ENCODE peak calls at places on chromosomes 3 and 15, in six cellular contexts. One of them, this sample, is unnamed.
A peak's percentile ranks its signal among the peaks of the same experiment; 100 is the strongest.

GRCh38 chr3:89079944-89080343 is 27.5 kb upstream of the EPHA3 start:
- DNase-seq in sigmoid colon: no peak
- DNase-seq in left lung: no peak
- DNase-seq in keratinocyte: no peak
- DNase-seq in adrenal gland: no peak
- DNase-seq in heart right ventricle: no peak
- DNase-seq in this sample: no peak

GRCh38 chr3:168977696-168978374 is 685.7 kb downstream of the MECOM start:
- DNase-seq in sigmoid colon: no peak
- DNase-seq in left lung: no peak
- DNase-seq in keratinocyte: no peak
- DNase-seq in adrenal gland: no peak
- DNase-seq in heart right ventricle: no peak
- DNase-seq in this sample: no peak

GRCh38 chr3:28575100-28575747 is 226.6 kb upstream of the AZI2 start:
- DNase-seq in sigmoid colon: no peak
- DNase-seq in left lung: peak; percentile 80
- DNase-seq in keratinocyte: no peak
- DNase-seq in adrenal gland: peak; percentile 16
- DNase-seq in heart right ventricle: peak; percentile 25
- DNase-seq in this sample: peak; percentile 53

GRCh38 chr3:32963871-32964270 is 12.4 kb downstream of the CCR4 start:
- DNase-seq in sigmoid colon: no peak
- DNase-seq in left lung: no peak
- DNase-seq in keratinocyte: peak; percentile 88
- DNase-seq in adrenal gland: no peak
- DNase-seq in heart right ventricle: no peak
- DNase-seq in this sample: no peak

GRCh38 chr15:75929799-75930565 is 26.3 kb downstream of the FBXO22 start:
- DNase-seq in sigmoid colon: no peak
- DNase-seq in left lung: no peak
- DNase-seq in keratinocyte: no peak
- DNase-seq in adrenal gland: no peak
- DNase-seq in heart right ventricle: no peak
- DNase-seq in this sample: no peak

GRCh38 chr15:62854420-62855084 is 188.0 kb upstream of the TPM1 start:
- DNase-seq in sigmoid colon: peak; percentile 43
- DNase-seq in left lung: no peak
- DNase-seq in keratinocyte: no peak
- DNase-seq in adrenal gland: no peak
- DNase-seq in heart right ventricle: no peak
- DNase-seq in this sample: no peak

GRCh38 chr3:112774293-112774926 is 72.3 kb downstream of the CD200R1L start:
- DNase-seq in sigmoid colon: no peak
- DNase-seq in left lung: no peak
- DNase-seq in keratinocyte: peak; percentile 36
- DNase-seq in adrenal gland: no peak
- DNase-seq in heart right ventricle: no peak
- DNase-seq in this sample: no peak

GRCh38 chr3:69499899-69500316 is 114.0 kb upstream of the FRMD4B start:
- DNase-seq in sigmoid colon: peak; percentile 66
- DNase-seq in left lung: peak; percentile 76
- DNase-seq in keratinocyte: no peak
- DNase-seq in adrenal gland: peak; percentile 60
- DNase-seq in heart right ventricle: peak; percentile 54
- DNase-seq in this sample: peak; percentile 52

GRCh38 chr3:105614288-105615030 is 247.8 kb downstream of the ALCAM start:
- DNase-seq in sigmoid colon: no peak
- DNase-seq in left lung: no peak
- DNase-seq in keratinocyte: no peak
- DNase-seq in adrenal gland: no peak
- DNase-seq in heart right ventricle: no peak
- DNase-seq in this sample: no peak

GRCh38 chr15:61661791-61662190 is 398.5 kb downstream of the VPS13C start:
- DNase-seq in sigmoid colon: no peak
- DNase-seq in left lung: no peak
- DNase-seq in keratinocyte: no peak
- DNase-seq in adrenal gland: no peak
- DNase-seq in heart right ventricle: no peak
- DNase-seq in this sample: no peak

GRCh38 chr15:101194246-101195138 is 57.4 kb downstream of the CHSY1 start:
- DNase-seq in sigmoid colon: no peak
- DNase-seq in left lung: no peak
- DNase-seq in keratinocyte: no peak
- DNase-seq in adrenal gland: no peak
- DNase-seq in heart right ventricle: no peak
- DNase-seq in this sample: no peak

GRCh38 chr3:46853441-46854410 is 9.5 kb downstream of the MYL3 start:
- DNase-seq in sigmoid colon: peak; percentile 34
- DNase-seq in left lung: no peak
- DNase-seq in keratinocyte: no peak
- DNase-seq in adrenal gland: peak; percentile 9
- DNase-seq in heart right ventricle: peak; percentile 27
- DNase-seq in this sample: peak; percentile 23

GRCh38 chr15:72198410-72199270 is 1.1 kb upstream of the GRAMD2A start:
- DNase-seq in sigmoid colon: no peak
- DNase-seq in left lung: no peak
- DNase-seq in keratinocyte: no peak
- DNase-seq in adrenal gland: no peak
- DNase-seq in heart right ventricle: no peak
- DNase-seq in this sample: no peak

GRCh38 chr15:72197045-72197459 is 535 bp downstream of the GRAMD2A start:
- DNase-seq in sigmoid colon: no peak
- DNase-seq in left lung: peak; percentile 81
- DNase-seq in keratinocyte: no peak
- DNase-seq in adrenal gland: no peak
- DNase-seq in heart right ventricle: no peak
- DNase-seq in this sample: no peak

GRCh38 chr15:72197460-72198409 is at the start of gene GRAMD2A:
- DNase-seq in sigmoid colon: no peak
- DNase-seq in left lung: peak; percentile 89
- DNase-seq in keratinocyte: no peak
- DNase-seq in adrenal gland: no peak
- DNase-seq in heart right ventricle: no peak
- DNase-seq in this sample: no peak

GRCh38 chr15:72195101-72195511 is 2.5 kb downstream of the GRAMD2A start:
- DNase-seq in sigmoid colon: no peak
- DNase-seq in left lung: no peak
- DNase-seq in keratinocyte: peak; percentile 95
- DNase-seq in adrenal gland: peak; percentile 43
- DNase-seq in heart right ventricle: no peak
- DNase-seq in this sample: no peak

DNA sequence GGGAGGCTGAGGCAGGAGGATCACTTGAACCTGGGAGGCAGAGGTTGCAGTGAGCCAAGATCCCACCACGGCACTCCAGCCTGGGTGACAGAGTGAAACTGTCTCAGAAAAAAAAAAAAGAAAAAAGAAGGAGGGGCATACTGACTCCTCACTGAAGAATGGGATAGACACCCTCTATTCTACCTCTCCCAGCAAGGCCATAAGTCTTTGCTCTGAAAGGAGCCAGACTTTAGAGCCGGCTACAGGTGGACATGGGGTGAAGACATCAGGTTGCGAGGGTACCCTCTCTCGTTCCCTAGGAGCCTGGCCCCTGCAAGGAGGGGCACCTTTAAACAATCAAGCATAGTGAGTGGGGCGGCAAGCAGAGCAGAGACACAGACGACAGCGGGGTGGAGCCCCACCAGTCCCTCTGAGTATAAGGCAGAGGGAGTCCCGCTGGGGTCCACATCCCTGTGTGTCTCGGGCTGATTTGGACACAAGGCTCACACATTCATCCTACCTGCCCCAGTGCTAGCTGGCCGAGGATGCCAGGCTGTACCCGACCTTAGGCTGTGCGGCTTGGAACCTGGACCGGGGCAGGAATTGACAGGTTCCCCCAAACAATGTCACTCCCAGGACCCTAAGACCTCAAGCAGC is 1.1 kb downstream of the GRAMD2A start:
- DNase-seq in sigmoid colon: no peak
- DNase-seq in left lung: no peak
- DNase-seq in keratinocyte: no peak
- DNase-seq in adrenal gland: no peak
- DNase-seq in heart right ventricle: no peak
- DNase-seq in this sample: no peak
- H3K4me3 ChIP-seq in sigmoid colon: peak overlapping the region; percentile 54
- H3K4me3 ChIP-seq in left lung: peak overlapping the region; percentile 45
- H3K4me3 ChIP-seq in keratinocyte: peak overlapping the region; percentile 60
- H3K4me3 ChIP-seq in adrenal gland: no peak overlapping the region
- H3K4me3 ChIP-seq in heart right ventricle: peak overlapping the region; percentile 53
- H3K4me3 ChIP-seq in this sample: peak overlapping the region; percentile 56

DNA sequence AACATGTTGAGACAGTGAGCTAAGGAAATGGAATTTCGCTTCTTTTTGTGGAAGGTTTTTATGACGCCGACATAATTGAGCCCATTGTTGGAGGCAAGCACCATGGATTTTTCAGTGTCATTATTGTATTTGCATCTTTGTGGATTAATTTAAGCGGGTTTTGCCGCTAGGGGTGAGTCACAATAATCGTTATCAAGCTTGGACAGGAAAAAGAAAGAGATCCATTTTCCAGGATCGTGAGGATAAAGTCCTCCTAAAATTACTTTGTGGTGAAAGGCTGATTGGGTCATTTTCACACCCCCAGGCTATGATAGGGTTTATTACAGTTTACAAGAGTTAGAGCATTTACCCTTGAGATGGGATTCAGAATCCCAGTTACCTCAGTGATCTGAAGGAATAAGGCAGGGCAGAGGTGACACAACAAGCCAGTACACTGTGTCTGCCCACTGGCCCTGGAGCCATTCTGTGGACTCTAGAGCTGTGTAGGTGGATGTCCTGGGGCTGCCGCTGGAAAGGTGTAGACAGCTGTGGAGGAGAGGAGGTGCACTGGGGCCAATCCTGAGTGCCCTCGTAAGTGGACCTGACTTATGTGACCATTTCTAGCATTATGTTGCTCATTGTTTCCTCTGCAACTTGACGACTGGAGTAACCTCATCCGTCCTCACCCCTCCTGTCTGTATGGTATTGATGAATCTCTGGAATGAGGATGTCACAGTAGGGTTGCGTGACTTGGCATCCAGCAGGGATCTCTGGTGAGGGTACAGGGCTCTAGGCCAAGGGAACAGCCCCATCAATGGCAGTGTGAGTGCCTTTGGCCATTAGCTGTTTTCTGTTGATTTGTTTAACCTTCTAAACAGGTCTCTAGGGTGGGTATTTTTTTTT is 370.1 kb downstream of the LRTM1 start:
- DNase-seq in sigmoid colon: no peak
- DNase-seq in left lung: no peak
- DNase-seq in keratinocyte: peak; percentile 66
- DNase-seq in adrenal gland: no peak
- DNase-seq in heart right ventricle: no peak
- DNase-seq in this sample: no peak
- TF ChIP-seq CTCF in sigmoid colon: no peak
- TF ChIP-seq CTCF in left lung: no peak
- TF ChIP-seq CTCF in keratinocyte: no peak
- TF ChIP-seq CTCF in adrenal gland: no peak
- TF ChIP-seq CTCF in heart right ventricle: no peak
- TF ChIP-seq CTCF in this sample: no peak

DNA sequence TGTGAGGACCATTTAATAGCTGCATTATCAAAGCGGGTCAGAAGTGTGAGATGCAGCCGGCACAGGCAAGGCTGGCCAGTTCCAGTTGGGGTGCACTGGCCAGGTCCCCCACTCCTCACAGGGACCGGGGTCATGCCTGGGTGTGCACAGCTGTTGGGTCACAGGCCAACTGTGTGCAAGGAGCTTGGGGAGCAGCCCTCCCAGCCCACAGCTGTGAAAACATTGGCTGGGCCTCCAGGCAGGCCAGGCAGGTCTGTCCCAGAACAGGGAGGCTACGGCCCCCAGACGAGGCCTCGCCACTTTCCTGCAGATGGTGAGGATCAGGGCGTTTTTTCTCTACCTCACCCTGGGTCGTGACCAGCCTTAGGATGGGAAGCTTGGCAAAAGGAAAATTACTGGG is 521.0 kb downstream of the NTRK3 start:
- DNase-seq in sigmoid colon: no peak
- DNase-seq in left lung: peak; percentile 57
- DNase-seq in keratinocyte: no peak
- DNase-seq in adrenal gland: no peak
- DNase-seq in heart right ventricle: no peak
- DNase-seq in this sample: no peak
- H3K4me3 ChIP-seq in sigmoid colon: no peak overlapping the region
- H3K4me3 ChIP-seq in left lung: no peak overlapping the region
- H3K4me3 ChIP-seq in keratinocyte: no peak overlapping the region
- H3K4me3 ChIP-seq in adrenal gland: no peak overlapping the region
- H3K4me3 ChIP-seq in heart right ventricle: no peak overlapping the region
- H3K4me3 ChIP-seq in this sample: no peak overlapping the region

GRCh38 chr15:85760531-85761371 is 34.0 kb downstream of the KLHL25 start:
- DNase-seq in sigmoid colon: no peak
- DNase-seq in left lung: peak; percentile 74
- DNase-seq in keratinocyte: no peak
- DNase-seq in adrenal gland: peak; percentile 46
- DNase-seq in heart right ventricle: no peak
- DNase-seq in this sample: no peak
- TF ChIP-seq CTCF in sigmoid colon: no peak
- TF ChIP-seq CTCF in left lung: no peak
- TF ChIP-seq CTCF in keratinocyte: no peak
- TF ChIP-seq CTCF in adrenal gland: peak; percentile 28
- TF ChIP-seq CTCF in heart right ventricle: peak; percentile 39
- TF ChIP-seq CTCF in this sample: no peak

This sample was measured in dorsolateral prefrontal cortex.